ENCODE peak calls at places on chromosomes 3 and 15, in seven cellular contexts. Q, K, P, R, H, X and I are unnamed samples.

GRCh38 chr3:44842376-44842775 is 19.3 kb upstream of the TMEM42 start:
- DNase-seq in Q (no peak), K (no peak), P (no peak), R (no peak), H (no peak), X (no peak), I (no peak)

GRCh38 chr3:38117748-38118420 is 19.0 kb downstream of the ACAA1 start:
- DNase-seq in Q (peak; percentile 58), K (peak; percentile 63), P (peak; percentile 80), R (no peak), H (peak; percentile 84), X (peak; percentile 46), I (no peak)

GRCh38 chr3:171606151-171606751 is 146.0 kb upstream of the TNIK start:
- DNase-seq in Q (no peak), K (no peak), P (no peak), R (no peak), H (no peak), X (no peak), I (no peak)

GRCh38 chr3:126300001-126300760 is 57.0 kb downstream of the KLF15 start:
- DNase-seq in Q (no peak), K (no peak), P (no peak), R (no peak), H (no peak), X (no peak), I (no peak)

GRCh38 chr3:10351013-10351735 is 30.3 kb upstream of the SEC13 start:
- DNase-seq in Q (no peak), K (peak; percentile 56), P (no peak), R (no peak), H (no peak), X (no peak), I (no peak)

GRCh38 chr3:15206662-15207576 is 873 bp downstream of the CAPN7 start:
- DNase-seq in Q (no peak), K (peak; percentile 32), P (peak; percentile 50), R (no peak), H (no peak), X (no peak), I (no peak)

GRCh38 chr15:58472821-58473581 is 41.2 kb downstream of the LIPC start:
- DNase-seq in Q (no peak), K (peak; percentile 64), P (peak; percentile 59), R (no peak), H (no peak), X (no peak), I (no peak)

GRCh38 chr15:39631357-39631756 is 50.5 kb downstream of the THBS1 start:
- DNase-seq in Q (no peak), K (peak; percentile 10), P (no peak), R (no peak), H (no peak), X (no peak), I (no peak)

GRCh38 chr3:115663414-115663813 is 40.1 kb downstream of the GAP43 start:
- DNase-seq in Q (no peak), K (no peak), P (no peak), R (no peak), H (no peak), X (no peak), I (no peak)

GRCh38 chr15:42921049-42921731 is 612 bp upstream of the TTBK2 start:
- DNase-seq in Q (no peak), K (no peak), P (peak; percentile 67), R (no peak), H (peak; percentile 50), X (no peak), I (peak; percentile 53)

GRCh38 chr3:169026543-169027181 is 636.9 kb downstream of the MECOM start:
- DNase-seq in Q (no peak), K (no peak), P (no peak), R (no peak), H (no peak), X (no peak), I (no peak)

GRCh38 chr3:189458536-189458935 is 172.7 kb upstream of the TP63 start:
- DNase-seq in Q (peak; percentile 50), K (peak; percentile 53), P (no peak), R (no peak), H (no peak), X (no peak), I (no peak)

GRCh38 chr3:159861369-159861987 is 127.2 kb upstream of the IL12A start:
- DNase-seq in Q (no peak), K (peak; percentile 66), P (no peak), R (no peak), H (no peak), X (no peak), I (no peak)

GRCh38 chr15:50137330-50137761 is 18.3 kb upstream of the ATP8B4 start:
- DNase-seq in Q (no peak), K (no peak), P (no peak), R (no peak), H (no peak), X (no peak), I (no peak)

GRCh38 chr3:12301031-12301430 is 12.2 kb downstream of the PPARG start:
- DNase-seq in Q (no peak), K (no peak), P (no peak), R (no peak), H (no peak), X (no peak), I (no peak)

GRCh38 chr3:126850370-126851085 is 132.4 kb upstream of the PLXNA1 start:
- DNase-seq in Q (no peak), K (peak; percentile 100), P (peak; percentile 11), R (no peak), H (no peak), X (no peak), I (no peak)

GRCh38 chr15:42012241-42012640 is 8.6 kb downstream of the PLA2G4E start:
- DNase-seq in Q (no peak), K (no peak), P (no peak), R (no peak), H (no peak), X (no peak), I (no peak)

GRCh38 chr15:66899555-66900350 is 165.6 kb upstream of the SMAD3 start:
- DNase-seq in Q (no peak), K (peak; percentile 68), P (no peak), R (no peak), H (no peak), X (no peak), I (no peak)

GRCh38 chr3:171417137-171417536 is 43.1 kb downstream of the TNIK start:
- DNase-seq in Q (no peak), K (no peak), P (no peak), R (no peak), H (no peak), X (no peak), I (no peak)

GRCh38 chr15:43881944-43882343 is 55.1 kb downstream of the WDR76 start:
- DNase-seq in Q (no peak), K (peak; percentile 47), P (no peak), R (no peak), H (no peak), X (no peak), I (no peak)

GRCh38 chr3:137110392-137110996 is 152.7 kb downstream of the IL20RB start:
- DNase-seq in Q (no peak), K (peak; percentile 57), P (no peak), R (no peak), H (no peak), X (no peak), I (no peak)

GRCh38 chr15:56473017-56473416 is 8.1 kb upstream of the MNS1 start:
- DNase-seq in Q (no peak), K (no peak), P (no peak), R (no peak), H (no peak), X (no peak), I (no peak)

GRCh38 chr3:188125076-188125475 is 28.9 kb upstream of the LPP start:
- DNase-seq in Q (no peak), K (no peak), P (no peak), R (no peak), H (no peak), X (no peak), I (no peak)
- H3K27ac ChIP-seq in Q (peak overlapping the region; percentile 75), K (no peak overlapping the region), P (no peak overlapping the region), R (no peak overlapping the region), H (no peak overlapping the region), X (no peak overlapping the region), I (no peak overlapping the region)

DNA sequence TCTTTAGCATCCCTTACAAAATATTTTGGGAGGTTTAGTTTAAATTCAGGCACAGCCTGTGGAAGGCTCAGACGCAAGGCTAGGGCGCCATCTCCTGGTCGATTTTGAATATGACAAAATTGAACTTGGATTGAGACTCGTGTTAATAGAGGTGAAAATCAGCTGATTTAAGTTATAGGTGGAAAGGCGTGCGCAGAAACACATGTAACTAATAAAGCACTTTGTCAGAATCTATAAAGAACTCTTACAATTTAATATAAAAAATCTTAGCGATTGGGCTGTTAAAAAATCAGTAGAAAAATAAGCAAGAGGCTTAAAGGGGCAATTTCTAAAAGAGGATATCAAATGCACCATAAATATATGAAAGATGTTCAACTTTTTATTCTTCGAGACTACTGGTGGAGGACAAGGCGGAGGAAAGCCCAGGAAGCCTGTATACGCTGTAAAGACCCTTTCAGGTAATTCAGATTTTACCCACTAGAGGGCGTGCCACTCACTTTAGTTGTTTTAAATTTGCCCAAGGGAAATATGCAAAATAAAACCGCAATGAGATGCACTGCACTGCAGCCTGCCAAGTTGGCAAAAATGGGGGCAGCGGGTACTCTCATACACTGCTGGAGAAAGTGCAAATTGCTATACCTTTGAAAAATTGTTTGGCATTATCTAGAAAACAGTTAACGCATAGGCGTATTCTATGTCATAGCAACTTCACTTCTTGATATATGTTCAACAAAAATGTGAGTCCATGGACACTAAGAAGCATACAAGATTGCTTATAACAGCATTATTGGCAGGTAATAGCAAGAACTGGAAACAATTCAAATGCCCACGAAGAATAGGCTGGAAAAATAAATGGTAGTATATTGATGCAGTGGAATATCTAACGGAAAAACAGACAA is 64.7 kb downstream of the SLC30A4 start:
- DNase-seq in Q (peak; percentile 31), K (peak; percentile 82), P (peak; percentile 82), R (peak; percentile 27), H (no peak), X (peak; percentile 30), I (no peak)
- H3K27ac ChIP-seq in Q (no peak overlapping the region), K (no peak overlapping the region), P (peak overlapping the region; percentile 24), R (peak overlapping the region; percentile 73), H (peak overlapping the region; percentile 79), X (peak overlapping the region; percentile 83), I (peak overlapping the region; percentile 79)

GRCh38 chr15:84824260-84824690 is 7.1 kb downstream of the ALPK3 start:
- DNase-seq in Q (peak; percentile 61), K (no peak), P (no peak), R (no peak), H (no peak), X (peak; percentile 36), I (no peak)

GRCh38 chr15:84828433-84828908 is 11.3 kb downstream of the ALPK3 start:
- DNase-seq in Q (no peak), K (no peak), P (no peak), R (no peak), H (no peak), X (no peak), I (no peak)

GRCh38 chr15:84823580-84823878 is 6.4 kb downstream of the ALPK3 start:
- DNase-seq in Q (no peak), K (peak; percentile 59), P (no peak), R (no peak), H (no peak), X (no peak), I (no peak)

GRCh38 chr15:84827246-84827645 is 10.1 kb downstream of the ALPK3 start:
- DNase-seq in Q (no peak), K (no peak), P (no peak), R (no peak), H (no peak), X (no peak), I (no peak)

GRCh38 chr15:84826369-84826823 is 9.2 kb downstream of the ALPK3 start:
- DNase-seq in Q (peak; percentile 47), K (peak; percentile 79), P (no peak), R (no peak), H (peak; percentile 71), X (no peak), I (no peak)
- H3K27ac ChIP-seq in Q (peak overlapping the region; percentile 32), K (no peak overlapping the region), P (no peak overlapping the region), R (no peak overlapping the region), H (no peak overlapping the region), X (peak overlapping the region; percentile 75), I (no peak overlapping the region)

GRCh38 chr15:71219646-71220045 is 104.4 kb downstream of the THSD4 start:
- DNase-seq in Q (no peak), K (no peak), P (no peak), R (no peak), H (no peak), X (no peak), I (no peak)
- H3K27ac ChIP-seq in Q (no peak overlapping the region), K (no peak overlapping the region), P (no peak overlapping the region), R (no peak overlapping the region), H (no peak overlapping the region), X (no peak overlapping the region), I (no peak overlapping the region)